ENCODE peak calls at places on chromosomes 6 and 20, in seven cellular contexts. R is ovary; E is AG10803; N is stomach; A is AG04450; Z is endodermal cell; O is CD8-positive, alpha-beta T cell. U is an unnamed sample.

GRCh38 chr6:45419574-45420082 is 41.9 kb upstream of the SUPT3H start:
- DNase-seq in R (peak; percentile 26), E (peak; percentile 50), N (peak; percentile 66), A (no peak), Z (peak; percentile 89), O (peak; percentile 61), U (no peak)

GRCh38 chr6:101070044-101070608 is 189.0 kb upstream of the ASCC3 start:
- DNase-seq in R (no peak), E (no peak), N (no peak), A (no peak), Z (no peak), O (no peak), U (no peak)

GRCh38 chr6:25831532-25832306 is at the start of gene SLC17A1:
- DNase-seq in R (no peak), E (no peak), N (no peak), A (no peak), Z (no peak), O (no peak), U (no peak)

GRCh38 chr6:21132856-21133610 is 460.5 kb upstream of the SOX4 start:
- DNase-seq in R (no peak), E (no peak), N (no peak), A (no peak), Z (no peak), O (no peak), U (no peak)

GRCh38 chr20:3168829-3169590 is 4.3 kb downstream of the LZTS3 start:
- DNase-seq in R (no peak), E (no peak), N (no peak), A (no peak), Z (peak; percentile 48), O (no peak), U (no peak)

GRCh38 chr6:106339334-106340029 is 13.9 kb upstream of the ATG5 start:
- DNase-seq in R (peak; percentile 27), E (peak; percentile 68), N (peak; percentile 54), A (peak; percentile 24), Z (peak; percentile 88), O (peak; percentile 38), U (no peak)

GRCh38 chr20:20820104-20820503 is 107.7 kb upstream of the RALGAPA2 start:
- DNase-seq in R (no peak), E (no peak), N (peak; percentile 37), A (no peak), Z (peak; percentile 85), O (no peak), U (no peak)

GRCh38 chr6:162385980-162386379 is 341.6 kb downstream of the PRKN start:
- DNase-seq in R (no peak), E (peak; percentile 4), N (no peak), A (no peak), Z (no peak), O (no peak), U (no peak)

GRCh38 chr20:2089447-2089846 is 12.2 kb upstream of the STK35 start:
- DNase-seq in R (no peak), E (no peak), N (no peak), A (no peak), Z (peak; percentile 59), O (no peak), U (no peak)

GRCh38 chr6:157025459-157025858 is 248.3 kb downstream of the ARID1B start:
- DNase-seq in R (no peak), E (no peak), N (no peak), A (no peak), Z (no peak), O (no peak), U (no peak)

GRCh38 chr6:112331306-112331705 is 15.8 kb upstream of the RFPL4B start:
- DNase-seq in R (no peak), E (peak; percentile 80), N (no peak), A (no peak), Z (no peak), O (no peak), U (no peak)

GRCh38 chr6:68874747-68875146 is 239.7 kb downstream of the ADGRB3 start:
- DNase-seq in R (no peak), E (no peak), N (no peak), A (no peak), Z (no peak), O (no peak), U (no peak)

GRCh38 chr20:34624628-34625027 is 52.3 kb downstream of the PIGU start:
- DNase-seq in R (no peak), E (no peak), N (no peak), A (no peak), Z (no peak), O (no peak), U (no peak)

GRCh38 chr6:56459030-56459805 is 183.5 kb downstream of the DST start:
- DNase-seq in R (no peak), E (no peak), N (no peak), A (no peak), Z (no peak), O (no peak), U (no peak)

GRCh38 chr20:56875052-56875663 is 246.1 kb downstream of the TFAP2C start:
- DNase-seq in R (no peak), E (peak; percentile 67), N (no peak), A (peak; percentile 3), Z (peak; percentile 62), O (no peak), U (no peak)

DNA sequence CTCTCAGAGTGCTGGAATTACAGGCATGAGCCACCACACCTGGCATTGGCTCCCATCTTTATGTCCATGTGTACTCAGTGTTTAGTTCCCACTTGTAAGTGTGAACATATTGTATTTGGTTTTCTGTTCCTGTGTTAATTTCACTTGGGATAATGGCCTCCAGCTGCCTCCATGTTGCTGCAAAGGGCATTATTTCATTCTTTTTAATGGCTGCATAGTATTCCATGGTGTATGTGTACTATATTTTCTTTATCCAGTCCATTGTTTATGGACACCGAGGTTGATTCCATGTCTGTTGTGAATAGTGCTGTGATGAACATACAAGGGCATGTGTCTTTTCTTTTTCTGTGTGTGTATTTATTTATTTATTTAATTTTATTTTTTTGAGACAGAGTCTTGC is 47.7 kb downstream of the MYO6 start:
- DNase-seq in R (no peak), E (no peak), N (no peak), A (no peak), Z (no peak), O (no peak), U (no peak)
- TF ChIP-seq CTCF in R (no peak), E (no peak), N (no peak), A (no peak), Z (no peak), O (no peak), U (no peak)

GRCh38 chr20:41746635-41747034 is 128.5 kb upstream of the CHD6 start:
- DNase-seq in R (no peak), E (no peak), N (no peak), A (no peak), Z (no peak), O (no peak), U (no peak)
- TF ChIP-seq CTCF in R (no peak), E (peak; percentile 10), N (no peak), A (peak; percentile 2), Z (peak; percentile 36), O (no peak), U (peak; percentile 31)

GRCh38 chr20:36830791-36831691 is 44.9 kb upstream of the TLDC2 start:
- DNase-seq in R (peak; percentile 62), E (peak; percentile 66), N (no peak), A (no peak), Z (no peak), O (no peak), U (no peak)
- TF ChIP-seq CTCF in R (no peak), E (peak; percentile 61), N (no peak), A (peak; percentile 55), Z (peak; percentile 64), O (no peak), U (peak; percentile 23)

GRCh38 chr6:32576261-32576660 is 13.4 kb downstream of the HLA-DRB1 start:
- DNase-seq in R (no peak), E (no peak), N (no peak), A (no peak), Z (no peak), O (no peak), U (no peak)
- TF ChIP-seq CTCF in R (no peak), E (no peak), N (no peak), A (no peak), Z (no peak), O (no peak), U (no peak)

GRCh38 chr20:58524814-58525213 is 9.6 kb upstream of the APCDD1L start:
- DNase-seq in R (no peak), E (peak; percentile 86), N (no peak), A (peak; percentile 44), Z (no peak), O (no peak), U (no peak)
- TF ChIP-seq CTCF in R (no peak), E (no peak), N (no peak), A (no peak), Z (no peak), O (no peak), U (no peak)

GRCh38 chr6:148459228-148459627 is 116.6 kb downstream of the SASH1 start:
- DNase-seq in R (no peak), E (no peak), N (no peak), A (no peak), Z (no peak), O (no peak), U (no peak)
- TF ChIP-seq CTCF in R (no peak), E (no peak), N (no peak), A (no peak), Z (no peak), O (no peak), U (no peak)

GRCh38 chr6:37314803-37315515 is 38.8 kb upstream of the RNF8 start:
- DNase-seq in R (peak; percentile 60), E (peak; percentile 12), N (peak; percentile 41), A (no peak), Z (peak; percentile 86), O (no peak), U (no peak)
- TF ChIP-seq CTCF in R (no peak), E (peak; percentile 39), N (peak; percentile 23), A (peak; percentile 57), Z (peak; percentile 88), O (no peak), U (peak; percentile 71)

DNA sequence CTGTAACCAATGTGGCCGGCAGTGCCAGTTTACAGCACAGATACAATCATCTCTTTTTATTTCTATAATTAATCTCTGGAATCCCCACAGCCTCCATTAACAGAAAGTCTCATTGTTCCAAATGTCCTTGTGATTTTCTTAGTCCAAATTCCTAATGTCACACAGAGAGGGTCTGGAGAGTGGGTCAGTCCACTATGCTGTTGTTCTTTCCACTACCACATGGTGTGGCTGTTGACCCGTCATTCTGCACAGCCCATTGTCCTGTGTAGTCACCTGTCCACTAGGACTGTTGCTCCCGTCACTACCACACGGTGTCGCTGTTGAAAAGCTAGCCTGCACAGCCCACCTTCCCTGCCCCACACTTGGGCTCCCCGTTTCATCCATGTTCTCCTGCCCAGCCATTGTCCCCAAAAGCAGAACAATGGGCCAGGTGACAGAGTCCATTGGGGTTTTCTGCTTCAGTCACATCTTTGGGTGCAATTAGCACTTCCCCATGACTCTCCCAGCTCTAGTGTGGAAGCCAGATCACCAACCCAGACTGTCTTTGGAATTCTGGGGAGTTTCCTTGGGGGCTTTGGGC is 8.6 kb upstream of the LBP start:
- DNase-seq in R (peak; percentile 29), E (no peak), N (no peak), A (no peak), Z (peak; percentile 97), O (no peak), U (no peak)
- TF ChIP-seq CTCF in R (no peak), E (peak; percentile 31), N (no peak), A (peak; percentile 34), Z (peak; percentile 98), O (no peak), U (peak; percentile 64)

DNA sequence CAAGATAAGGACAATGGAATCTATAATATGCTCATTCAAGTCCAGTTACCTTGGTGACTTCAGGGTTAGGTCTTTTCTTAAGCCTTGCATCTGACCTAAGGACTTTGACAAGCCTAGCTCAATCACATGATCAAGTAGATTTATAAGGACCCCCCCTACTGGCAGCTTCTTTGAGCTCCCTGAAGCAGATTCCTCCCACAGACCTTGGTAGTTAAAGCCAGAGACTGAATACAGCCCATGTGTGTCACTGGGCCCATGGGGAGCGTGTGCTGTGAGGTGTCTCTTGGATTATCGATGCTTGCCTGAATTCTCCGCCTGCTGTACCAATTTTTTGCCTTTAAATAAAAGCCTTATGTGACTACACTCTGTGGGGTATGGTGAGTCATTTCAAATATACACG is 372.7 kb upstream of the RGS17 start:
- DNase-seq in R (no peak), E (no peak), N (no peak), A (no peak), Z (peak; percentile 72), O (no peak), U (no peak)
- TF ChIP-seq CTCF in R (no peak), E (no peak), N (no peak), A (no peak), Z (peak; percentile 66), O (no peak), U (peak; percentile 19)